ENCODE peak calls at places on chromosomes 12 and 14, in six cellular contexts. D is foreskin fibroblast, X is fibroblast of lung, P is WERI-Rb-1, O is OCI-LY7, C is Peyer's patch. K is an unnamed sample.

GRCh38 chr14:61215222-61216010 is 65.7 kb downstream of the TMEM30B start:
- DNase-seq in X (peak; percentile 42), D (peak; percentile 84), P (no peak), O (no peak), C (no peak), K (no peak)

GRCh38 chr12:128543971-128544370 is 277.0 kb downstream of the TMEM132C start:
- DNase-seq in O (no peak), X (no peak), P (no peak), C (no peak), D (no peak), K (no peak)

GRCh38 chr14:67187826-67188225 is 1.4 kb upstream of the GARIN2 start:
- DNase-seq in D (peak; percentile 65), X (peak; percentile 97), C (no peak), P (peak; percentile 30), O (no peak), K (no peak)

GRCh38 chr14:105330491-105330895 is 15.9 kb downstream of the PACS2 start:
- DNase-seq in O (no peak), P (no peak), X (peak; percentile 70), C (no peak), D (peak; percentile 80), K (no peak)

GRCh38 chr14:104349950-104350349 is 211.6 kb downstream of the KIF26A start:
- DNase-seq in D (no peak), C (no peak), O (no peak), P (no peak), X (no peak), K (no peak)

GRCh38 chr14:56027916-56028637 is 90.1 kb upstream of the PELI2 start:
- DNase-seq in D (no peak), P (no peak), X (no peak), O (no peak), C (no peak), K (no peak)

GRCh38 chr12:65532744-65533143 is 254.3 kb downstream of the MSRB3 start:
- DNase-seq in X (peak; percentile 96), O (no peak), C (no peak), D (peak; percentile 47), P (no peak), K (no peak)

GRCh38 chr12:58346032-58346632 is 404.8 kb downstream of the ATP23 start:
- DNase-seq in C (no peak), P (no peak), X (peak; percentile 49), D (peak; percentile 78), O (peak; percentile 45), K (peak; percentile 15)

GRCh38 chr14:101113835-101114725 is 210.6 kb upstream of the RTL1 start:
- DNase-seq in X (no peak), P (no peak), D (no peak), C (peak; percentile 4), O (no peak), K (no peak)

GRCh38 chr12:43816168-43816567 is 10.1 kb upstream of the TWF1 start:
- DNase-seq in P (no peak), X (peak; percentile 25), C (no peak), O (no peak), D (no peak), K (no peak)

GRCh38 chr12:26226629-26227375 is 31.4 kb downstream of the SSPN start:
- DNase-seq in C (no peak), D (peak; percentile 55), O (no peak), P (no peak), X (peak; percentile 64), K (no peak)

GRCh38 chr12:116532428-116532827 is 26.8 kb upstream of the MAP1LC3B2 start:
- DNase-seq in C (no peak), P (no peak), D (no peak), O (peak; percentile 9), X (no peak), K (no peak)

GRCh38 chr14:72558721-72559120 is 335.2 kb downstream of the DPF3 start:
- DNase-seq in C (no peak), X (peak; percentile 97), D (peak; percentile 86), O (no peak), P (no peak), K (no peak)

GRCh38 chr12:109797905-109798669 is 35.1 kb downstream of the TRPV4 start:
- DNase-seq in C (no peak), D (no peak), P (no peak), X (no peak), O (peak; percentile 21), K (no peak)

GRCh38 chr12:52699373-52699772 is 4.0 kb downstream of the KRT77 start:
- DNase-seq in D (no peak), P (no peak), X (no peak), C (no peak), O (no peak), K (no peak)

GRCh38 chr12:113798552-113798951 is 167.6 kb downstream of the RBM19 start:
- DNase-seq in C (no peak), O (no peak), P (no peak), D (no peak), X (no peak), K (no peak)

GRCh38 chr12:121964813-121965643 is 46.6 kb downstream of the CFAP251 start:
- DNase-seq in D (peak; percentile 76), X (peak; percentile 93), C (no peak), O (no peak), P (no peak), K (no peak)

GRCh38 chr12:24948816-24949722 is at the start of gene BCAT1:
- DNase-seq in O (peak; percentile 93), P (peak; percentile 59), D (peak; percentile 92), X (peak; percentile 89), C (peak; percentile 57), K (peak; percentile 62)

GRCh38 chr14:106556665-106557289 is 1030.4 kb downstream of the TMEM121 start:
- DNase-seq in O (peak; percentile 66), X (no peak), D (no peak), C (peak; percentile 79), P (peak; percentile 69), K (peak; percentile 50)

GRCh38 chr12:113207621-113208040 is 13.6 kb upstream of the TPCN1 start:
- DNase-seq in X (peak; percentile 42), P (no peak), O (peak; percentile 74), D (no peak), C (peak; percentile 27), K (peak; percentile 81)

GRCh38 chr12:62294378-62294777 is 34.2 kb downstream of the USP15 start:
- DNase-seq in X (no peak), D (no peak), O (no peak), P (no peak), C (no peak), K (no peak)

GRCh38 chr12:74847169-74847568 is 309.5 kb downstream of the ATXN7L3B start:
- DNase-seq in P (no peak), C (no peak), D (no peak), O (no peak), X (no peak), K (no peak)

GRCh38 chr14:58637040-58637390 is 747 bp upstream of the DACT1 start:
- DNase-seq in C (no peak), D (peak; percentile 95), X (peak; percentile 93), O (no peak), P (no peak), K (no peak)

GRCh38 chr12:57658890-57659289 is 25.9 kb upstream of the B4GALNT1 start:
- DNase-seq in D (no peak), X (no peak), P (no peak), C (no peak), O (no peak), K (no peak)

GRCh38 chr14:35533357-35534129 is 421 bp upstream of the INSM2 start:
- DNase-seq in D (peak; percentile 80), P (peak; percentile 99), X (peak; percentile 45), O (peak; percentile 74), C (peak; percentile 43), K (peak; percentile 41)

GRCh38 chr12:91380651-91381050 is 198.0 kb upstream of the DCN start:
- DNase-seq in C (no peak), O (no peak), D (peak; percentile 53), P (no peak), X (no peak), K (no peak)

GRCh38 chr12:120687570-120688289 is 781 bp downstream of the MLEC start:
- DNase-seq in X (peak; percentile 29), C (no peak), D (peak; percentile 68), P (no peak), O (peak; percentile 65), K (no peak)

GRCh38 chr12:57175428-57176138 is 28.2 kb upstream of the LRP1-AS start:
- DNase-seq in C (peak; percentile 49), O (peak; percentile 21), D (peak; percentile 86), P (peak; percentile 92), X (peak; percentile 68), K (no peak)

GRCh38 chr14:59631237-59631636 is 54.6 kb upstream of the CCDC175 start:
- DNase-seq in X (no peak), P (peak; percentile 47), O (peak; percentile 2), D (peak; percentile 7), C (no peak), K (peak; percentile 7)

GRCh38 chr14:75514673-75515630 is 7.3 kb upstream of the BATF start:
- DNase-seq in C (peak; percentile 75), O (peak; percentile 24), D (peak; percentile 61), P (no peak), X (peak; percentile 9), K (no peak)

GRCh38 chr12:90262261-90262660 is 553.6 kb upstream of the ATP2B1 start:
- DNase-seq in P (no peak), X (peak; percentile 47), D (peak; percentile 74), C (no peak), O (no peak), K (no peak)

GRCh38 chr12:54125950-54126695 is 62.7 kb downstream of the SMUG1 start:
- DNase-seq in X (no peak), C (no peak), D (peak; percentile 74), P (peak; percentile 83), O (no peak), K (no peak)
- H3K4me3 ChIP-seq in X (peak overlapping the region; percentile 48), C (peak overlapping the region; percentile 38), D (peak overlapping the region; percentile 86), P (peak overlapping the region; percentile 88), O (no peak overlapping the region), K (no peak overlapping the region)

DNA sequence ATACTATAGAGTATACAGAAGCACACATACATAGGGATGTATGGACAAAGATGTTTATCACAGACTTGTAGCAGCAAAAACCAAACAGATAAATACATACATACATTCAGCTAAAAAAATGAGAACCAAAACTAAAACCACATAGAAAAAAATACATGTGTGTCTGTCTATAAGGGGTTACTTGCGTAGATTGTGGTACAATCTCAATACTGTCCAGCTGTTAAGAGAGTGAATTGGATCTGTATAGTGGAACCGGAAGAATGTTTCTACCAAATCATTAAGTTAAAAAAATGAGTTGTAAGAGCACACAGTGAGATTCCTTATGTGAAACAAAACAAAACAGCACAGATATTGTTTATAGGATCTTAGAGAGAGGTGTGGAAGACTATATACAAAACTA is 44.2 kb upstream of the DCD start:
- DNase-seq in P (no peak), X (no peak), D (no peak), O (no peak), C (no peak), K (no peak)
- H3K4me3 ChIP-seq in P (no peak overlapping the region), X (no peak overlapping the region), D (no peak overlapping the region), O (no peak overlapping the region), C (no peak overlapping the region), K (no peak overlapping the region)

GRCh38 chr12:105992849-105993740 is 145.7 kb downstream of the NUAK1 start:
- DNase-seq in D (peak; percentile 16), O (no peak), P (no peak), X (peak; percentile 95), C (no peak), K (no peak)

GRCh38 chr12:105995986-105996385 is 142.8 kb downstream of the NUAK1 start:
- DNase-seq in X (peak; percentile 35), D (peak; percentile 60), O (no peak), C (no peak), P (peak; percentile 90), K (no peak)

GRCh38 chr12:105993766-105994165 is 145.0 kb downstream of the NUAK1 start:
- DNase-seq in X (no peak), P (no peak), D (no peak), O (no peak), C (no peak), K (no peak)
- H3K4me3 ChIP-seq in X (no peak overlapping the region), P (no peak overlapping the region), D (no peak overlapping the region), O (no peak overlapping the region), C (no peak overlapping the region), K (no peak overlapping the region)

GRCh38 chr14:99213101-99213500 is 58.9 kb downstream of the BCL11B start:
- DNase-seq in C (no peak), P (no peak), X (peak; percentile 63), D (no peak), O (no peak), K (no peak)
- H3K4me3 ChIP-seq in C (no peak overlapping the region), P (no peak overlapping the region), X (no peak overlapping the region), D (no peak overlapping the region), O (no peak overlapping the region), K (no peak overlapping the region)